ENCODE peak calls at places on chromosome 4, in four cellular contexts. D is fibroblast of lung, G is psoas muscle, H is GM23338. O is an unnamed sample.

GRCh38 chr4:163367651-163368050 is 24.0 kb downstream of the NPY5R start:
- DNase-seq in H (no peak), D (no peak), G (no peak), O (no peak)

GRCh38 chr4:78517050-78517652 is 34.4 kb upstream of the ANXA3 start:
- DNase-seq in G (no peak), H (peak; percentile 65), D (peak; percentile 62), O (no peak)

GRCh38 chr4:40548256-40548655 is 81.4 kb downstream of the RBM47 start:
- DNase-seq in D (no peak), H (no peak), G (no peak), O (no peak)

GRCh38 chr4:165443276-165443675 is 64.5 kb downstream of the CPE start:
- DNase-seq in D (no peak), H (no peak), G (no peak), O (no peak)

GRCh38 chr4:181674315-181674714 is 568.9 kb upstream of the TENM3 start:
- DNase-seq in G (no peak), D (peak; percentile 43), H (no peak), O (no peak)

GRCh38 chr4:176321589-176321988 is 1.8 kb downstream of the SPCS3 start:
- DNase-seq in D (no peak), G (no peak), H (no peak), O (no peak)

GRCh38 chr4:152045781-152046571 is 285.2 kb upstream of the GATB start:
- DNase-seq in D (no peak), G (peak; percentile 28), H (peak; percentile 96), O (peak; percentile 64)

GRCh38 chr4:13160906-13161305 is 323.2 kb downstream of the RAB28 start:
- DNase-seq in G (no peak), H (no peak), D (peak; percentile 59), O (no peak)

GRCh38 chr4:180057891-180058643 is 2185.1 kb upstream of the TENM3 start:
- DNase-seq in G (peak; percentile 16), H (peak; percentile 66), D (peak; percentile 29), O (no peak)

GRCh38 chr4:173121044-173121685 is 47.4 kb upstream of the GALNT7 start:
- DNase-seq in D (peak; percentile 6), G (peak; percentile 15), H (peak; percentile 56), O (peak; percentile 50)

GRCh38 chr4:87848622-87849351 is 16.0 kb downstream of the MEPE start:
- DNase-seq in G (no peak), D (peak; percentile 74), H (peak; percentile 79), O (no peak)

GRCh38 chr4:73187325-73187724 is 71.3 kb downstream of the ANKRD17 start:
- DNase-seq in H (peak; percentile 41), D (peak; percentile 54), G (no peak), O (no peak)

GRCh38 chr4:84573335-84573734 is 9.6 kb upstream of the CDS1 start:
- DNase-seq in H (no peak), D (no peak), G (no peak), O (no peak)

GRCh38 chr4:48254381-48255072 is 15.1 kb downstream of the TEC start:
- DNase-seq in D (peak; percentile 92), H (no peak), G (no peak), O (no peak)

GRCh38 chr4:25234390-25235367 is 846 bp downstream of the PI4K2B start:
- DNase-seq in H (peak; percentile 54), D (peak; percentile 88), G (peak; percentile 44), O (peak; percentile 32)

GRCh38 chr4:77652237-77652897 is 46.7 kb downstream of the CXCL13 start:
- DNase-seq in H (no peak), D (no peak), G (no peak), O (no peak)

GRCh38 chr4:143186202-143186601 is 1.5 kb downstream of the USP38 start:
- DNase-seq in H (no peak), D (peak; percentile 9), G (no peak), O (no peak)

GRCh38 chr4:112978691-112979472 is 70.6 kb upstream of the ANK2 start:
- DNase-seq in G (no peak), H (no peak), D (peak; percentile 2), O (no peak)

GRCh38 chr4:148030486-148030885 is 298.6 kb downstream of the ARHGAP10 start:
- DNase-seq in D (peak; percentile 90), G (no peak), H (no peak), O (no peak)

GRCh38 chr4:154616731-154617130 is 4.3 kb upstream of the FGG start:
- DNase-seq in D (no peak), G (no peak), H (no peak), O (no peak)

GRCh38 chr4:175708739-175709138 is 103.3 kb downstream of the GPM6A start:
- DNase-seq in H (no peak), D (no peak), G (no peak), O (no peak)

GRCh38 chr4:38923746-38924145 is 56.1 kb downstream of the FAM114A1 start:
- DNase-seq in D (no peak), G (no peak), H (no peak), O (no peak)

GRCh38 chr4:17066972-17067371 is 168.5 kb upstream of the LDB2 start:
- DNase-seq in D (peak; percentile 82), G (no peak), H (no peak), O (no peak)

GRCh38 chr4:124435276-124435675 is 277.3 kb downstream of the ANKRD50 start:
- DNase-seq in D (no peak), G (no peak), H (no peak), O (no peak)

GRCh38 chr4:98474408-98474844 is 184.0 kb downstream of the TSPAN5 start:
- DNase-seq in G (no peak), D (peak; percentile 76), H (no peak), O (no peak)

GRCh38 chr4:46946914-46947313 is 37.9 kb upstream of the COX7B2 start:
- DNase-seq in D (peak; percentile 24), H (no peak), G (no peak), O (no peak)

GRCh38 chr4:153684182-153685073 is at the start of gene TLR2:
- DNase-seq in G (peak; percentile 61), H (peak; percentile 80), D (no peak), O (peak; percentile 51)

GRCh38 chr4:37893164-37893563 is 2.3 kb downstream of the TBC1D1 start:
- DNase-seq in G (no peak), H (no peak), D (no peak), O (no peak)

GRCh38 chr4:140252144-140252741 is 98.3 kb upstream of the MAML3 start:
- DNase-seq in H (peak; percentile 66), D (peak; percentile 32), G (no peak), O (peak; percentile 57)

GRCh38 chr4:110059556-110060191 is 138.7 kb downstream of the ELOVL6 start:
- DNase-seq in H (no peak), G (no peak), D (peak; percentile 52), O (no peak)

GRCh38 chr4:29805245-29805644 is 914.9 kb upstream of the PCDH7 start:
- DNase-seq in D (peak; percentile 16), H (peak; percentile 70), G (no peak), O (no peak)

GRCh38 chr4:78432896-78433295 is 118.7 kb upstream of the ANXA3 start:
- DNase-seq in H (no peak), G (no peak), D (no peak), O (no peak)

GRCh38 chr4:1403177-1403583 is 3.1 kb downstream of the NKX1-1 start:
- DNase-seq in G (no peak), D (no peak), H (peak; percentile 67), O (peak; percentile 31)

GRCh38 chr4:31788676-31789075 is 1068.5 kb downstream of the PCDH7 start:
- DNase-seq in H (peak; percentile 3), G (no peak), D (no peak), O (no peak)

GRCh38 chr4:31791666-31792065 is 1071.5 kb downstream of the PCDH7 start:
- DNase-seq in D (no peak), H (no peak), G (no peak), O (no peak)

GRCh38 chr4:31793907-31794306 is 1073.7 kb downstream of the PCDH7 start:
- DNase-seq in H (peak; percentile 7), D (peak; percentile 7), G (no peak), O (no peak)
- TF ChIP-seq CTCF in H (no peak), D (no peak), G (peak; percentile 5), O (no peak)

DNA sequence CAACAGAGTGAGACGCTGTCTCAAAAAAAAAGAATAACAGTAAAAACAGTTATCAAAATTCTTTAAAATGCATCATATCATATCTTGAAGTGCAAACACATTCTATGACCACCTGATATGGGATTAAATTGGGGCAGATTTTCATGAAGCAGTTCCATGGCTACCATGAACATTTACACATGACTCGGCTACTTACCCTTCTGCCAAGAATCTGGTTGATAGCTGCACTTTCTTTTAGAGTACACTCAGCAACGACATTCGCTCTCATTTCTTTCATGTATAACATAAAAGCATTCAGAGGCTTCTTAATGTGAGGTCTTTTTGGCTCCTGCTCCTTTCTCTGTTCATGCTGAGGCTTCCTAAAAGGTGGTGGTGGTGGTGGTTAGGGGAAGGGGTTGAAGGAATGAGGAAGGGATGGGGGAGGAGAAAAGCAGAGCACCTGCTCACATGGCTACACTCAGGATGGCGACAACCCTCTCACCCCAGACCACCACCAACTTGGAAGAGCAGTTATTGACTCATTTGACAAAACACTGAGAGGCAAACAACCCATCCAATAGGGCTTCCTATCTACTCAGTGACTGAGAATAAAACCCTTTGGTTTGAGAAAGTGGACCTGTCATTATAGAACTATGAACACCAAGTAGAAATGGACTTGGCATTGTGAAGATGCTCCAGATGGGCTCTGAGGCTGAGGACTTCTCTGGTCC is 88.5 kb downstream of the HADH start:
- DNase-seq in D (no peak), H (no peak), G (no peak), O (no peak)
- H3K4me1 ChIP-seq in D (no peaks in the 10 kb centered on the region), H (no peaks in the 10 kb centered on the region), G (no peaks in the 10 kb centered on the region), O (no peaks in the 10 kb centered on the region)

DNA sequence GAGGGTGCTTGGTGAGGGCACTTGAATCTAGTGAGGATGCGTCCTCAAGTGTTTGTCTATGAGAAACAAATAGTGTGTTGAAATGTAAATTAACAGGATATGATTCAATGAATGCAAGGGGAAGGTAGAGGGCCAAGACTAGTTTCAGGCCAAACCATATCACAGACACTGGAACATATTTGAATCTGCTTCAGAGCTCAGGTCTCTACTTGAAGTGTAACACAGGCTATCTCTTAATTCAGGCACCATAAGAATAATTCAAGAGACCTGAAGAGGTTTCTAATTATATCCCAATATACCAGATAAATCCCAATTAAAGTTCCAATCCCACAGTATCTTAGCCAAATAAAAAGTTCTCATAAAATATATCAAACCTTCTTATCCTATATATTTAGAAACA is 146.5 kb upstream of the INTU start:
- DNase-seq in G (no peak), D (no peak), H (no peak), O (no peak)
- TF ChIP-seq CTCF in G (no peak), D (no peak), H (no peak), O (no peak)

DNA sequence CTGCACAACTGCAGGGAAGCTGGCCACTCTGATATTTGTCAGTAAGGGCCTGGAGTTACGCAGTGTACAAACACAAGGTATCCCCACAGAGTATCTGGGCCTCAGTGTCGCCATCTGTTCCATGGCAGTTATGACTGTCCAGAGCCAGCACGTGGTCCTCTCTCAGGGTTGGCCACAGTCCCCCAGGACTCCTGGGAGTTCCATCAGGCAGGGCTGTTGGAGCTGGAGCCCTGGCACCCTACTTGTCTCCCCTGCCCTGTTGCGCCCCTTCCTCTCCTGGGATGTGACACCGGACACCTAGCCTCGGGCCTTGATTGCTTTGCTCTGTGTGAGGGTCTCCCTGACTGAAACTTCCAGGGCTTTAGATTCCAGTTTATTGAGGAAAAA is 8.4 kb downstream of the HTRA3 start:
- DNase-seq in H (no peak), D (peak; percentile 37), G (no peak), O (no peak)
- H3K4me1 ChIP-seq in H (no peaks in the 10 kb centered on the region), D (peaks cover 32% of the 10 kb centered on the region), G (peaks cover 50% of the 10 kb centered on the region), O (no peaks in the 10 kb centered on the region)